ENCODE peak calls at places on chromosomes 16 and 17, in nine cellular contexts. N is occipital lobe; L is activated T-helper 2 cell treated with anti-CD3 and anti-CD28 coated beads, Interferon-gamma antibody, Interleukin-2, Interleukin-4, amounts not matched to agents 10 μg/mL and 5 μg/mL and 100 μg/mL, durations not matched to agents 14 hours and 24 hours and 36 hours; T is lower leg skin; U is WTC11; K is A172; M is mesothelial cell of epicardium; S is dorsolateral prefrontal cortex; J is substantia nigra. W is an unnamed sample.
A peak's percentile ranks its signal among the peaks of the same experiment; 100 is the strongest.

GRCh38 chr17:63880706-63881105 is 1.0 kb downstream of the GH2 start:
- DNase-seq in N (no peak), L (no peak), T (no peak), U (no peak), K (no peak), M (no peak), S (no peak), J (no peak), W (no peak)

GRCh38 chr17:51419476-51419875 is 159.1 kb downstream of the UTP18 start:
- DNase-seq in N (no peak), L (no peak), T (no peak), U (no peak), K (no peak), M (no peak), S (no peak), J (no peak), W (no peak)

GRCh38 chr17:40443988-40444899 is 994 bp downstream of the IGFBP4 start:
- DNase-seq in N (no peak), L (peak; percentile 23), T (no peak), U (no peak), K (no peak), M (no peak), S (no peak), J (no peak), W (peak; percentile 24)

GRCh38 chr16:28073836-28074235 is 10.3 kb upstream of the GSG1L start:
- DNase-seq in N (no peak), L (no peak), T (no peak), U (no peak), K (no peak), M (no peak), S (no peak), J (no peak), W (no peak)

GRCh38 chr16:67339453-67339852 is 12.8 kb downstream of the LRRC36 start:
- DNase-seq in N (no peak), L (no peak), T (no peak), U (no peak), K (peak; percentile 34), M (no peak), S (no peak), J (no peak), W (no peak)

GRCh38 chr16:84677017-84677803 is 22.6 kb upstream of the USP10 start:
- DNase-seq in N (no peak), L (no peak), T (no peak), U (no peak), K (no peak), M (no peak), S (no peak), J (no peak), W (no peak)

GRCh38 chr16:57689772-57690558 is 4.6 kb upstream of the DRC7 start:
- DNase-seq in N (no peak), L (peak; percentile 37), T (no peak), U (no peak), K (no peak), M (no peak), S (no peak), J (no peak), W (peak; percentile 35)

GRCh38 chr17:57808882-57809281 is 41.0 kb downstream of the MRPS23 start:
- DNase-seq in N (no peak), L (no peak), T (no peak), U (no peak), K (no peak), M (no peak), S (no peak), J (no peak), W (no peak)

GRCh38 chr17:8964801-8965393 is 610 bp downstream of the PIK3R5 start:
- DNase-seq in N (no peak), L (peak; percentile 41), T (no peak), U (no peak), K (no peak), M (no peak), S (no peak), J (no peak), W (peak; percentile 51)

GRCh38 chr17:2025622-2026309 is 632 bp upstream of the RTN4RL1 start:
- DNase-seq in N (peak; percentile 46), L (no peak), T (peak; percentile 74), U (peak; percentile 62), K (peak; percentile 71), M (peak; percentile 78), S (peak; percentile 76), J (peak; percentile 27), W (no peak)

GRCh38 chr17:7559307-7560171 is 989 bp downstream of the TNFSF13 start:
- DNase-seq in N (no peak), L (no peak), T (no peak), U (no peak), K (no peak), M (no peak), S (no peak), J (no peak), W (no peak)

GRCh38 chr17:5527647-5528250 is 41.4 kb downstream of the MIS12 start:
- DNase-seq in N (no peak), L (no peak), T (no peak), U (no peak), K (no peak), M (no peak), S (no peak), J (no peak), W (no peak)

GRCh38 chr16:49439050-49439449 is 65.4 kb downstream of the C16orf78 start:
- DNase-seq in N (no peak), L (no peak), T (no peak), U (no peak), K (no peak), M (no peak), S (no peak), J (no peak), W (no peak)

GRCh38 chr17:82338858-82339633 is 5.5 kb upstream of the SECTM1 start:
- DNase-seq in N (peak; percentile 16), L (no peak), T (no peak), U (peak; percentile 11), K (peak; percentile 91), M (no peak), S (no peak), J (no peak), W (no peak)

GRCh38 chr17:66790476-66791061 is 44.3 kb upstream of the CACNG5 start:
- DNase-seq in N (no peak), L (no peak), T (no peak), U (no peak), K (no peak), M (no peak), S (no peak), J (no peak), W (no peak)

GRCh38 chr17:20143740-20144139 is 134.6 kb downstream of the SPECC1 start:
- DNase-seq in N (no peak), L (no peak), T (no peak), U (no peak), K (no peak), M (no peak), S (no peak), J (no peak), W (no peak)

GRCh38 chr16:88875703-88876234 is 9.3 kb upstream of the PABPN1L start:
- DNase-seq in N (no peak), L (no peak), T (no peak), U (no peak), K (no peak), M (no peak), S (no peak), J (no peak), W (no peak)

GRCh38 chr16:9934723-9935508 is 247.3 kb downstream of the GRIN2A start:
- DNase-seq in N (no peak), L (no peak), T (no peak), U (no peak), K (no peak), M (no peak), S (no peak), J (no peak), W (no peak)

GRCh38 chr16:27025581-27025980 is 41.1 kb upstream of the C16orf82 start:
- DNase-seq in N (no peak), L (no peak), T (no peak), U (no peak), K (no peak), M (no peak), S (no peak), J (no peak), W (no peak)

GRCh38 chr16:31094088-31094423 is 541 bp downstream of the VKORC1 start:
- DNase-seq in N (no peak), L (no peak), T (no peak), U (peak; percentile 32), K (no peak), M (no peak), S (no peak), J (peak; percentile 36), W (no peak)

GRCh38 chr17:57636274-57636673 is 108.8 kb downstream of the CCDC182 start:
- DNase-seq in N (no peak), L (no peak), T (no peak), U (no peak), K (no peak), M (no peak), S (no peak), J (no peak), W (no peak)

W was measured in T-helper 2 cell treated with Interferon-gamma antibody and Interleukin-4, amounts not matched to agents 5 μg/mL and 100 μg/mL, for 36 hours.